ENCODE peak calls at places on chromosomes 4 and X, in nine cellular contexts. P, T, U, W, E, I, A, L and J are unnamed samples.

GRCh38 chr4:2261853-2262144 is at the start of gene MXD4:
- DNase-seq in A (no peak), U (no peak), E (no peak), L (no peak), W (no peak), P (no peak), I (no peak), T (no peak), J (no peak)

GRCh38 chr4:104519588-104519987 is 24.9 kb upstream of the CXXC4 start:
- DNase-seq in U (no peak), L (no peak), P (no peak), W (no peak), E (no peak), T (no peak), I (no peak), A (no peak), J (no peak)

GRCh38 chrX:119073200-119073905 is 560 bp downstream of the CT47C1 start:
- DNase-seq in A (no peak), P (no peak), L (no peak), T (no peak), E (no peak), U (no peak), W (no peak), I (no peak), J (no peak)

GRCh38 chr4:98514930-98515809 is 143.2 kb downstream of the TSPAN5 start:
- DNase-seq in A (no peak), T (no peak), P (no peak), E (no peak), L (no peak), U (no peak), W (no peak), I (no peak), J (peak)

GRCh38 chr4:122666527-122667245 is 45.8 kb upstream of the IL21 start:
- DNase-seq in U (peak), E (no peak), P (peak), L (no peak), A (no peak), T (peak), W (no peak), I (no peak), J (peak)

GRCh38 chrX:131763674-131764073 is 219.8 kb downstream of the OR13H1 start:
- DNase-seq in P (no peak), A (peak), L (peak), E (peak), T (no peak), W (no peak), U (peak), I (peak), J (no peak)

GRCh38 chr4:53905935-53906377 is 158.4 kb downstream of the CHIC2 start:
- DNase-seq in L (peak), I (peak), E (no peak), T (no peak), P (peak), W (no peak), U (peak), A (peak), J (peak)

GRCh38 chr4:14415146-14415545 is 587.1 kb upstream of the CPEB2 start:
- DNase-seq in T (no peak), A (no peak), U (peak), I (no peak), P (no peak), W (no peak), L (no peak), E (no peak), J (peak)

GRCh38 chr4:113943863-113944262 is 35.6 kb downstream of the ARSJ start:
- DNase-seq in T (no peak), I (no peak), E (no peak), U (peak), P (no peak), A (no peak), W (no peak), L (no peak), J (peak)

GRCh38 chr4:61838072-61838471 is 637.9 kb downstream of the ADGRL3 start:
- DNase-seq in U (no peak), I (no peak), T (no peak), W (no peak), L (no peak), A (no peak), E (no peak), P (no peak), J (no peak)

GRCh38 chr4:120070191-120070590 is 3.5 kb upstream of the MAD2L1 start:
- DNase-seq in T (no peak), I (no peak), L (no peak), A (no peak), W (no peak), P (peak), U (peak), E (no peak), J (peak)

GRCh38 chr4:47528651-47529050 is 43.6 kb downstream of the ATP10D start:
- DNase-seq in W (no peak), L (no peak), P (peak), I (no peak), U (peak), E (no peak), T (peak), A (no peak), J (peak)

GRCh38 chrX:119189586-119189985 is 46.5 kb upstream of the PGRMC1 start:
- DNase-seq in W (no peak), A (no peak), I (no peak), L (peak), U (peak), E (peak), P (peak), T (no peak), J (peak)

GRCh38 chrX:138939038-138939437 is 227.5 kb upstream of the FGF13 start:
- DNase-seq in T (no peak), W (no peak), A (no peak), I (no peak), L (no peak), U (no peak), P (no peak), E (no peak), J (no peak)

GRCh38 chrX:4118666-4119530 is 405.4 kb upstream of the PRKX start:
- DNase-seq in A (no peak), W (no peak), L (no peak), P (no peak), T (no peak), I (no peak), E (no peak), U (no peak), J (no peak)

GRCh38 chrX:96906741-96907140 is 23.0 kb downstream of the RPA4 start:
- DNase-seq in I (no peak), T (no peak), P (peak), W (no peak), L (no peak), U (peak), E (no peak), A (no peak), J (peak)

GRCh38 chr4:159779716-159780115 is 676.8 kb downstream of the RAPGEF2 start:
- DNase-seq in T (no peak), L (no peak), U (no peak), E (no peak), P (no peak), I (no peak), W (no peak), A (no peak), J (no peak)

GRCh38 chr4:188714907-188715306 is 575.7 kb downstream of the TRIML1 start:
- DNase-seq in P (peak), E (no peak), L (no peak), I (no peak), W (no peak), A (no peak), T (peak), U (peak), J (peak)

GRCh38 chr4:153257151-153257620 is 52.9 kb downstream of the TRIM2 start:
- DNase-seq in P (peak), A (no peak), L (no peak), U (peak), E (no peak), T (no peak), W (peak), I (no peak), J (peak)

GRCh38 chr4:8832130-8832930 is 39.3 kb downstream of the HMX1 start:
- DNase-seq in P (peak), E (peak), I (peak), W (peak), U (peak), L (no peak), A (no peak), T (no peak), J (peak)

GRCh38 chrX:9681422-9681821 is 84.2 kb downstream of the GPR143 start:
- DNase-seq in I (no peak), E (no peak), A (no peak), U (peak), P (no peak), W (no peak), T (no peak), L (no peak), J (peak)

GRCh38 chr4:113781439-113782040 is 20.0 kb upstream of the CAMK2D start:
- DNase-seq in W (no peak), T (no peak), I (no peak), A (no peak), U (peak), L (no peak), E (no peak), P (no peak), J (peak)

GRCh38 chr4:71941001-71941400 is 90.8 kb upstream of the NPFFR2 start:
- DNase-seq in W (no peak), E (no peak), L (peak), A (no peak), I (peak), T (no peak), U (peak), P (no peak), J (peak)
- TF ChIP-seq CTCF in W (no peak), E (no peak), L (peak), A (peak), I (peak), T (no peak), U (peak), P (peak), J (peak)

GRCh38 chr4:4853371-4853823 is 6.1 kb upstream of the MSX1 start:
- DNase-seq in E (no peak), P (no peak), A (no peak), L (no peak), U (no peak), I (no peak), W (peak), T (no peak), J (no peak)

GRCh38 chr4:4853921-4854648 is 5.4 kb upstream of the MSX1 start:
- DNase-seq in I (no peak), T (no peak), P (no peak), W (peak), L (no peak), U (no peak), A (no peak), E (no peak), J (no peak)

GRCh38 chr4:4851081-4851480 is 8.4 kb upstream of the MSX1 start:
- DNase-seq in E (no peak), A (no peak), P (no peak), W (peak), L (no peak), U (no peak), T (no peak), I (no peak), J (no peak)

GRCh38 chr4:4851906-4852305 is 7.6 kb upstream of the MSX1 start:
- DNase-seq in L (no peak), T (no peak), W (peak), A (no peak), U (no peak), P (no peak), E (no peak), I (no peak), J (no peak)

DNA sequence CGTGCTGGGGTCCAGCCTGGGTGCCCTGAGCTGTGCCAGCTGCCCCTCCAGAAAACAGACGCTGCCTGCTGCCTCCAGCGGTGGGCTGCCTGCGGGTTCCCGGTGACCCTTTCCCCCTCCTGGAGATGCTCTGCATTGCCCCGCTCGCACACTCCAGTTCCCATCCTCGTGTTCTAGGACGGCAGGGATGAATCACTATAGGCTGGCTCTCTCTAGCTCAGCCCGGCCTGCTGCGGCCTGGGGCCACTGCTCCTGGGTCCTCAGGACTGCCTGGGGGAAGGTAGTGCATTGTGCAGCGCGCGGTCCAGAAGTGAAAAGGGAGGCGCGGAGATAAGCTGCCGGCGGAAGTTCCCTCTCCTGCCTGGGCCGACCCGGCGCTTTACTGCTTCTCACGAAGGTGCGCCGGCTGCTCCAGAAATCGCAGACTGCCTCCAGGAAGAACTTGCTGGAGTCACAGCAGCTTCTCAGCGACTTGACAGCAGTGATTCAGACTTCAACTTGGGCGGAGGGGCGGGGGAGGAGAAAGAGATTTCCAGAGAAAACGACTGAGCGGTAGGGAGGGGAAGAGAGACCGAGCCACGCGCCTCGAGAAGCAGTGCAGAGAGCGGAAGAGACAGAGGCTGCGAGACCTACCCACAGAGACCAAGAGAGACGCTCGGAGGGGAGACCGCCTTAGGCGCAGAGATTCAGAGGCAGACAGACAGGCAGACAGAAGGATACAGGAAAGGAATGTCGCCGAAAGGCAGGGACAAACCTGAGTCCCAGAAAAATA is 6.7 kb upstream of the MSX1 start:
- DNase-seq in W (peak), E (no peak), T (peak), P (peak), U (peak), L (peak), A (peak), I (no peak), J (peak)
- H3K4me3 ChIP-seq in W (peak), E (peak), T (peak), P (peak), U (peak), L (no peak), A (peak), I (peak), J (peak)

GRCh38 chr4:7723625-7724024 is 216.0 kb downstream of the AFAP1 start:
- DNase-seq in T (no peak), A (no peak), E (no peak), P (no peak), L (no peak), I (no peak), W (no peak), U (no peak), J (no peak)

GRCh38 chr4:7725951-7726350 is 213.7 kb downstream of the AFAP1 start:
- DNase-seq in I (no peak), T (no peak), W (no peak), L (no peak), E (no peak), A (no peak), U (peak), P (peak), J (no peak)

GRCh38 chr4:7719354-7720174 is 220.1 kb downstream of the AFAP1 start:
- DNase-seq in U (peak), P (peak), I (peak), E (no peak), W (no peak), L (peak), T (no peak), A (no peak), J (peak)

GRCh38 chr4:7722716-7723115 is 216.9 kb downstream of the AFAP1 start:
- DNase-seq in U (no peak), T (no peak), W (no peak), L (no peak), A (no peak), P (no peak), E (no peak), I (no peak), J (no peak)

GRCh38 chr4:7721984-7722551 is 217.6 kb downstream of the AFAP1 start:
- DNase-seq in A (no peak), E (no peak), L (no peak), I (no peak), T (no peak), U (no peak), W (no peak), P (no peak), J (peak)
- TF ChIP-seq CTCF in A (peak), E (no peak), L (no peak), I (no peak), T (peak), U (no peak), W (no peak), P (no peak), J (peak)

DNA sequence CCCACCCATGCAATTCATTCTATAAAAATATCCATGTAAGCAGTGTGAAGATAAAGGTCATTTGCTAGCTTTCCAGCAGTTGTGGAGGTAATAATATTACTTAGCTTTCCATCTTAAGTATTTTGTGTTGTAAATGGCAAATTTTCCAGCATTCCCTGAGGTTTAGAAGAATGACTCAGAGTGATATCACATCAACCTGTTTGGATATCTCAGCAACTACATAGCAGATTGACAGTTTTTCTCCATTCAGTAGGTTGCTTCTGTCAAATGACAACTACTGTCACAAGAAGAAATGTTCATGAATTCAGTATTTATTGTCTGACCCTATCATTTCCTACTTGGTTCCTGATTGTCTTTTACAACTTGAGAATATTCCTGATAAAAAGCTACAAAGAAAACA is 434.9 kb upstream of the GALNTL6 start:
- DNase-seq in U (no peak), W (no peak), P (no peak), L (no peak), A (no peak), E (no peak), I (no peak), T (no peak), J (no peak)
- H3K4me3 ChIP-seq in U (no peak), W (no peak), P (no peak), L (no peak), A (no peak), E (no peak), I (no peak), T (no peak), J (no peak)

DNA sequence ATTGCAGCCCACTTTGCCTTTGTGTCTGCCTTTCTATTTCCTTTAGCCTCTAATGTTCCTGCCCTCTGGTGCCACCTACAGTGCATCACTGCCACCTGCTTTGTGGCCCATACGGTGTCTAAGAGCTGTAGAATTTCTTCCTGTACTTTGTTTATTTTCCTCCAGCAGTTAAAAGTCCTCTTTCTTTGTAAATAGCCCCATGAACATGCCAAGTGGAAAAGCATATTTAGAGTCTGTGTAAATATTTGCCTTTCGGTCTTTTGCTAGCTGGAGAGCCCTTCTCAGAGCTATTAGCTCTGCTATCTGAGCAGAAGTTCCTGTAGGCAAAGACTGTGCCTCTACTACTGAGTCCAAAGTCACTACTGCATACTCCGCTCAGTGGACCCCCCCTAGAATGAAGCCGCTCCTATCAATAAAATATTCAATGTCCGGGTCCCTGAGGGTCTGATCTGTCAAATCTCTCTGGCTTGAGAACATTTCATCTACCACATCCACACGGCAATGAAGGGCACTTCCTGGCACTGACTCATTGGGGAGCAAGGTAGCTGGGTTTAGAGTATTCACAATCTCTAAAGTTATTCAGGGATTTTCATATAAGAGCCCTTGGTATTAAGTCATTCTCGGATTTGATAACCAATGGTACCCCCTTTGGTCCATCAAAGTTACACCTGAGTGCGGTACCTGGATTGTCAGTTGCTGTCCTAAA is 36.3 kb downstream of the SULT1E1 start:
- DNase-seq in I (peak), L (peak), P (peak), E (no peak), U (peak), T (no peak), A (no peak), W (no peak), J (peak)
- TF ChIP-seq CTCF in I (peak), L (peak), P (peak), E (no peak), U (peak), T (peak), A (peak), W (no peak), J (peak)

DNA sequence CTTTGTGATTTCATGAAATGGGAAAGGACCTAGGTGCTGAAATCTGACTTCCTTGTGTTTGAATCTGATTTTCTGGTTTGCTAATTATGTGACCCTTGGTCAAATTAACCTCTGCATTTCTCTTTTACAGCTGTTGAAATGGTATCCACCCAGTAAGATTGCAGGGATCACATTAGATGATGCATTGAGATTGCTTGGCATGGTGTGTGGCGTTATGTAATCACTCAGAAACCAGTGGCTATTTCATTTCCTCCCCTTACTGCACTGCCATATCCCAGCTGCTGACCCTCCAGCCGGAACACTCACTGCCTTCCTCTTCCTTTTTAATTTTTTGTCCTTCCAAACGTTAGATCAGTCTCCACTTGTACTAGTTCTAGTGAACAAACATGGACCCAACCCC is 79.0 kb downstream of the KLHL8 start:
- DNase-seq in U (no peak), L (no peak), E (no peak), T (no peak), P (no peak), W (no peak), I (peak), A (no peak), J (peak)
- H3K4me3 ChIP-seq in U (no peak), L (no peak), E (no peak), T (no peak), P (no peak), W (no peak), I (no peak), A (no peak), J (no peak)

DNA sequence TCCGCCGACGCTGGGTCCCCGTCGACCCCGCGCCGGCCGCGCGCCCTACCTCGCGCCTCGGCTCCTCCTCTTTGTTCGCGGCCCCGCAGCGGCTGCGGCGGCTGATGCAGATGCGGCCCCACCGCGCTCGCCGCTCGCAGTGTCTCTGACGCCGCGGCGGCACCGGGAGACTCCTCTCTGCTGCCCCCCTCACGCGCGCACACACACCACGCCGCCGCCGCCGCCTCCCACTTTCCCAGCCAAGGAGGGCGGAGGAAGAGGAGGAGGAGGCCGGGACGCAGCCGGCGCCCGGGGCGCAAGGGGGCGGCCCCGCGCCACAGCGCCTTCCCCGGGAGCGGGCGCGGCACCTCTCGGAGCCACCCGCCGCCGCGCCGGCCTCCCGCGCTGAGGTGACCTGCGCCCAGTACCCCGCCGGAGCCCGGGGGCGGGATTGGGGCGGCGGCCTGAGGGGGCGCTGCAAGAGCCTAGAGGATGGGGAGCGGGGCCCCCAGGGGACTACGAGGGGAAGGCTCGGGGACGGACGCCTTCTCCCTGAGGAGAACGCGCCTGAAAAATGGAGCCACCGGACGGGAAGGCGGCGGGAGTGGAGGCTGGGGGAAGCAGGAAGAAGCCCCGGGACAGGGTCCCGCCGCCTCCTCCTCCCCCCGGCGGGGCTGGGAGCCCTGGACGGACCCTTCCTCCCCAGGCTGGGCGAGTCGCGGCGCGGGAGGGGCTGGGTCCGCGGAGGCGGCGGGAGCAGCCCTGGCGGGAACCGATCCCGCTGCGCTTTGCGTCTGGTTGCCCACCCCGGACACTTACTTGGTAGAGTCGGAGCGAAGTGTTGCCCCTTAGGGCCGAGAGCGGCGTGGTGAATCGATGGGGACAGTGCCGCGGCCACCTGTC is at the start of gene SH3RF1:
- DNase-seq in P (peak), E (peak), T (no peak), I (peak), A (peak), W (peak), U (peak), L (peak), J (peak)
- TF ChIP-seq CTCF in P (no peak), E (no peak), T (peak), I (peak), A (peak), W (peak), U (no peak), L (peak), J (no peak)

GRCh38 chrX:123590842-123591491 is 141.9 kb downstream of the THOC2 start:
- DNase-seq in U (peak), T (no peak), E (no peak), W (no peak), L (no peak), I (no peak), P (no peak), A (peak), J (peak)
- H3K4me3 ChIP-seq in U (no peak), T (no peak), E (no peak), W (no peak), L (no peak), I (no peak), P (no peak), A (no peak), J (no peak)